ENCODE peak calls at places on chromosomes 6 and 20, in five cellular contexts. L is H1, M is neuronal stem cell, S is IMR-90, G is mesendoderm. K is an unnamed sample.

GRCh38 chr20:56626367-56627121 is 2.6 kb upstream of the TFAP2C start:
- DNase-seq in L (peak), M (peak), S (no peak), G (peak), K (peak)

GRCh38 chr6:33201147-33201545 is 479 bp downstream of the SLC39A7 start:
- DNase-seq in L (no peak), M (no peak), S (no peak), G (no peak), K (no peak)

GRCh38 chr6:7758456-7758855 is 32.6 kb downstream of the BMP6 start:
- DNase-seq in L (no peak), M (no peak), S (peak), G (no peak), K (peak)

GRCh38 chr6:89475106-89475505 is 42.2 kb downstream of the ANKRD6 start:
- DNase-seq in L (no peak), M (no peak), S (no peak), G (no peak), K (no peak)

GRCh38 chr20:46179811-46180326 is 61.8 kb downstream of the CD40 start:
- DNase-seq in L (no peak), M (no peak), S (no peak), G (no peak), K (no peak)

GRCh38 chr6:42276008-42276890 is 58.6 kb upstream of the MRPS10 start:
- DNase-seq in L (no peak), M (no peak), S (no peak), G (no peak), K (peak)

GRCh38 chr6:161417712-161418457 is 144.0 kb upstream of the AGPAT4 start:
- DNase-seq in L (no peak), M (no peak), S (peak), G (peak), K (peak)

GRCh38 chr20:22686097-22686496 is 101.7 kb upstream of the FOXA2 start:
- DNase-seq in L (peak), M (no peak), S (peak), G (peak), K (peak)

GRCh38 chr20:32203556-32204484 is 3.7 kb downstream of the PLAGL2 start:
- DNase-seq in L (no peak), M (no peak), S (no peak), G (no peak), K (no peak)

GRCh38 chr20:48797275-48797825 is 30.4 kb downstream of the PREX1 start:
- DNase-seq in L (peak), M (no peak), S (no peak), G (no peak), K (no peak)

GRCh38 chr6:12509060-12509459 is 207.5 kb upstream of the PHACTR1 start:
- DNase-seq in L (no peak), M (no peak), S (no peak), G (no peak), K (no peak)

GRCh38 chr6:143329323-143329722 is 121.2 kb downstream of the ADAT2 start:
- DNase-seq in L (no peak), M (no peak), S (peak), G (no peak), K (no peak)

GRCh38 chr20:43537921-43538854 is 20.6 kb upstream of the SGK2 start:
- DNase-seq in L (peak), M (peak), S (peak), G (peak), K (peak)

GRCh38 chr20:341682-342081 is 5.2 kb upstream of the NRSN2 start:
- DNase-seq in L (no peak), M (no peak), S (peak), G (peak), K (peak)

GRCh38 chr6:158448856-158449255 is 111.0 kb upstream of the TMEM181 start:
- DNase-seq in L (no peak), M (no peak), S (no peak), G (no peak), K (no peak)
- H3K23ac ChIP-seq in L (no peak), M (peak), S (no peak), G (no peak), K (no peak)

DNA sequence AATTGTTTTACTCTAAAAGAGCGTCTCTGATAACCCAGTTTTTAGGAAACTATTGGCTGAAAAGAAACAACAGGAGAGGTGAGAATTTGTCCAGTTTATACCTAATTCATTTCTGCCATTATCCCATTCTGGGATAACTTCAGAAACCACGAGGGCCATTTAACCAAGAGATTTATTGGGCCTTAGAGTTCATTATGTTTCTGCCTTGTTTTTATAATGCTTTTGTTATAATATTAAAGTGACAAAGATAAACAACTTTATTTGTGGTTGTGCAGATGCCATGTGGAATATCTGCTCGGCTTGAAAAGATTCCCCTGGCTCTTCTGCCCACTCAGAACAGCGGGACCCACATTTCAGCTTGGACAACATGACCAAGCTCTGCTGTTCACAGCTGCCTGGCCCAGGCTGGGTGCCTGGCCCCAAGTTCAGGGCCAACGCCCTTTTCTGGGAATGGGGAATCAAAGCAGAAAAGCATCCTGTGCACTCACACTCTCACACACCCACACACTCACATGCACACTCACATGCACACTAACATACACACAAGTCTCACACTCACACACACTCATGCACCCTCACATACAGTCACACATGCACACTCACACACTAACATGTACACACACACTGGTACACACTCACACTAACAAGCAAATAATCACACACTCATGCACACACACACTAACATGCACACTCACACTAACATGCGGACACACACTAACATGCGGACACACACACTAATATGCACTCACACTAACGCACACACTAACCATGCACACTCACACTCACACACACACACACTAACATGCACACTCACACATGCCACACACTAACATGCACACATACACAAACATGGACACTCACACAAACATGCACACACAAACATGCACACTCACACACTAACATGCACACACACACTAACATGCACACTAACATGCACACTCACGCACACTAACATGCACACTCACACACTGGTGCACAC is 86.7 kb upstream of the NEDD9 start:
- DNase-seq in L (no peak), M (no peak), S (no peak), G (no peak), K (peak)
- H3K23ac ChIP-seq in L (no peak), M (no peak), S (peak), G (no peak), K (no peak)

DNA sequence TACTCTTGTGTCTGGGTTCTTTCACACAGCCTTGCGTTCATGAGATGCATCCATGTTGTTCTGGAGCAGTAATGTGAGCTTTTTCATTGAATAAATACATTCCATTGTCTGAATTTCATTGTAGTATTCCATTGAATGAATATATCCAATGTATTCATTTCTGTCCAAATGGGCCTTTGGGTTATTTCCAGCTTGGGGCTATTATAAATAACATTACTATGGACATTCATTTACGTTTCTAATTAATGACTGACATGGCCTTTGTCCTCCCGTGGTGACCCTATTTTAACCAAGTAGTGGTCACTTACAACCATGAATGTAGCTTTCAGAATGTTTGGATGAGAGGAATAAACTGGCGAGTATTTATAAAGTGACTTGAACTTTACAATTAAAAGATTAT is 30.1 kb upstream of the NAA20 start:
- DNase-seq in L (no peak), M (no peak), S (no peak), G (no peak), K (no peak)
- H3K23ac ChIP-seq in L (no peak), M (no peak), S (peak), G (no peak), K (no peak)

DNA sequence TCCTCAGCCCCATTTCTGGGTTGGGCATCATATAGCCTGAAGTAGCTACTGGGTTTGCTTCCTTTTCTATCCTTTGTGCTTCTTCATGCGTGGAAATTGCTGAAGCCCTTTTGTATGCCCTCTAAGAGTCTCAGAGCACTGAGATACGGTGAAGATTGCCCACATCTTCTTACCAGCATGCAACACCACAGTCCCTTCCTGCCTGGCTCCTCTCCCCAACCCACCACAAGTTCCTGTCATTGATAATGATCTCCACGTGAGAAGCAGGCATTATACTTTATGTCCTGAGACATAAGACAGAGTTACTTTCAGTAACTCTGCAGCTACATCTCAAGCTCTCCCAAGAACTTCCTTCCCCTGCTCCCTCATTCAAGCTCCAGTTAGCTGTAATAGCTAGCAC is 15.8 kb upstream of the PLCB4 start:
- DNase-seq in L (no peak), M (no peak), S (no peak), G (no peak), K (no peak)
- H3K23ac ChIP-seq in L (no peak), M (no peak), S (peak), G (no peak), K (no peak)